ENCODE peak calls at places on chromosomes 6 and 20, in six cellular contexts. J, W, H, Y, F and S are unnamed samples.

GRCh38 chr20:36548006-36548315 is 6.6 kb downstream of the MYL9 start:
- DNase-seq in J (no peak), W (peak), H (peak), Y (peak), F (no peak), S (no peak)

GRCh38 chr20:23783447-23783846 is 32.7 kb upstream of the CST1 start:
- DNase-seq in J (no peak), W (no peak), H (no peak), Y (no peak), F (no peak), S (no peak)

GRCh38 chr6:1110164-1110563 is 201.7 kb upstream of the FOXQ1 start:
- DNase-seq in J (no peak), W (no peak), H (no peak), Y (no peak), F (no peak), S (no peak)

GRCh38 chr6:96836579-96837137 is 619 bp downstream of the GPR63 start:
- DNase-seq in J (peak), W (peak), H (no peak), Y (peak), F (peak), S (peak)

GRCh38 chr6:903746-904145 is 210.8 kb upstream of the EXOC2 start:
- DNase-seq in J (no peak), W (no peak), H (no peak), Y (no peak), F (peak), S (no peak)

GRCh38 chr6:106318061-106318460 is 7.5 kb downstream of the ATG5 start:
- DNase-seq in J (no peak), W (no peak), H (no peak), Y (no peak), F (no peak), S (no peak)

GRCh38 chr6:209432-210103 is 82.7 kb upstream of the DUSP22 start:
- DNase-seq in J (peak), W (no peak), H (no peak), Y (no peak), F (no peak), S (no peak)

GRCh38 chr6:30615219-30615957 is 1.7 kb downstream of the PPP1R10 start:
- DNase-seq in J (peak), W (peak), H (peak), Y (no peak), F (peak), S (peak)

GRCh38 chr6:44514085-44514484 is 126.6 kb downstream of the CDC5L start:
- DNase-seq in J (no peak), W (no peak), H (no peak), Y (no peak), F (no peak), S (no peak)

GRCh38 chr20:51985013-51985415 is 182.7 kb upstream of the SALL4 start:
- DNase-seq in J (no peak), W (peak), H (no peak), Y (peak), F (peak), S (peak)

GRCh38 chr6:142551145-142551811 is 249.5 kb downstream of the ADGRG6 start:
- DNase-seq in J (no peak), W (no peak), H (no peak), Y (no peak), F (peak), S (no peak)

GRCh38 chr20:37133952-37134351 is 38.2 kb upstream of the RBL1 start:
- DNase-seq in J (no peak), W (no peak), H (no peak), Y (peak), F (no peak), S (no peak)

GRCh38 chr6:157613011-157613522 is 210.0 kb upstream of the SNX9 start:
- DNase-seq in J (no peak), W (no peak), H (no peak), Y (no peak), F (peak), S (peak)

GRCh38 chr6:170112583-170112860 is 178.4 kb downstream of the DLL1 start:
- DNase-seq in J (no peak), W (no peak), H (no peak), Y (peak), F (no peak), S (no peak)

GRCh38 chr6:25968769-25969168 is 6.2 kb downstream of the TRIM38 start:
- DNase-seq in J (no peak), W (no peak), H (no peak), Y (no peak), F (peak), S (no peak)

GRCh38 chr6:6942826-6943225 is 164.9 kb upstream of the RREB1 start:
- DNase-seq in J (no peak), W (no peak), H (no peak), Y (no peak), F (peak), S (no peak)

GRCh38 chr6:20182926-20183521 is 29.2 kb downstream of the MBOAT1 start:
- DNase-seq in J (no peak), W (no peak), H (no peak), Y (no peak), F (peak), S (peak)

GRCh38 chr6:19669206-19669605 is 168.0 kb upstream of the ID4 start:
- DNase-seq in J (no peak), W (no peak), H (no peak), Y (no peak), F (peak), S (no peak)

GRCh38 chr20:9186396-9186795 is 117.5 kb downstream of the PLCB4 start:
- DNase-seq in J (no peak), W (no peak), H (no peak), Y (no peak), F (no peak), S (no peak)

DNA sequence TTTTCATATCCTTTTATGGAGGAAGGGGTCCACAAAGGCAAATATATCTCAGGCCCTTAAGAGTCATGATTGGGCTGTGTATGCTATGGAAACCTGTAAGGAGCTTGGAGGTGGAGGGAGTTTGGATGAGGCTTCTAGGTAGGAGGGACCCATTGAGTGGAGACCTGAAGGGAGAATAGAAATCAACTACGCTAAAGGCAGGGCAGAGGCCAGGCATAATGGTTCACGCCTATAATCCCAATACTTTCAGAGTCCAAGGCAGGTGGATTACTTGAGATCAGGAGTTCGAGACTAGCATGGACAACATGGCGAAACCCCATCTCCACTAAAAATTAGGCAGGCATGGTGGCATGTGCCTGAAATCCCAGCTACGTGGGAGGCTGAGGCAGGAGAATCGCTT is 34.4 kb upstream of the ZNF217 start:
- DNase-seq in J (no peak), W (no peak), H (no peak), Y (no peak), F (no peak), S (no peak)
- TF ChIP-seq EZH2phosphoT487 in J (no peak), W (no peak), H (no peak), Y (no peak), F (no peak), S (no peak)

GRCh38 chr20:34271961-34272360 is 30.7 kb downstream of the ASIP start:
- DNase-seq in J (no peak), W (no peak), H (no peak), Y (no peak), F (peak), S (no peak)

GRCh38 chr20:34268851-34269668 is 27.8 kb downstream of the ASIP start:
- DNase-seq in J (peak), W (peak), H (no peak), Y (no peak), F (peak), S (peak)

GRCh38 chr20:34269996-34270627 is 28.9 kb downstream of the ASIP start:
- DNase-seq in J (no peak), W (no peak), H (no peak), Y (no peak), F (peak), S (no peak)

DNA sequence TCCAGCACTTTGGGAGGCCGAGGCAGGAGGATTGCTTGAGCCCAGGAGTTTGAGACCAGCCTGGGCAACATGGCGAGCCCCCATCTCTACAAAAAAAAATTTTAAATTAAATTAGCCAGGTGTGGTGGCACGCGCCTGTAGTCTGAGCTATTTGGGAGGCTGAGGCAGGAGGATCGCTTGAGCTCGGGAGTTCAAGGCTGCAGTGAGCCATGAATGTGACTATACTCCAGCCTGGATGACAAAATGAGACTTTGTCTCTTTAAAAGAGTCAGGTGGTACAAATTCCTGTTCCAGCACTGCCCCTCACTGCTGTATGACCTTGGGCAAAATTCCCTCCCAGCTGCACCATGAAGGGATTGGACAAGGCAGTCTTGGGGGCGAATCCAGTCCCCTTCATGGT is 28.5 kb downstream of the AHCY start:
- DNase-seq in J (no peak), W (no peak), H (no peak), Y (no peak), F (no peak), S (no peak)
- TF ChIP-seq EZH2phosphoT487 in J (no peak), W (no peak), H (no peak), Y (no peak), F (no peak), S (no peak)

GRCh38 chr6:82227770-82228169 is 19.8 kb downstream of the IBTK start:
- DNase-seq in J (peak), W (no peak), H (peak), Y (no peak), F (no peak), S (no peak)
- TF ChIP-seq EZH2phosphoT487 in J (no peak), W (no peak), H (no peak), Y (no peak), F (no peak), S (no peak)

GRCh38 chr20:53943522-53944291 is 126.7 kb downstream of the BCAS1 start:
- DNase-seq in J (no peak), W (peak), H (peak), Y (peak), F (peak), S (no peak)

GRCh38 chr20:53942973-53943372 is 127.4 kb downstream of the BCAS1 start:
- DNase-seq in J (no peak), W (no peak), H (no peak), Y (no peak), F (no peak), S (no peak)

GRCh38 chr20:53941680-53942079 is 128.7 kb downstream of the BCAS1 start:
- DNase-seq in J (no peak), W (no peak), H (no peak), Y (no peak), F (no peak), S (no peak)

GRCh38 chr20:53940883-53941546 is 129.4 kb downstream of the BCAS1 start:
- DNase-seq in J (peak), W (peak), H (peak), Y (no peak), F (peak), S (no peak)

GRCh38 chr20:53942121-53942816 is 128.1 kb downstream of the BCAS1 start:
- DNase-seq in J (peak), W (peak), H (peak), Y (no peak), F (no peak), S (no peak)
- TF ChIP-seq EZH2phosphoT487 in J (no peak), W (no peak), H (no peak), Y (no peak), F (no peak), S (no peak)

GRCh38 chr6:108677357-108677756 is 116.6 kb downstream of the FOXO3 start:
- DNase-seq in J (no peak), W (no peak), H (no peak), Y (no peak), F (no peak), S (no peak)

GRCh38 chr6:108675226-108676160 is 114.8 kb downstream of the FOXO3 start:
- DNase-seq in J (no peak), W (no peak), H (no peak), Y (no peak), F (no peak), S (no peak)

GRCh38 chr6:108677894-108678293 is 117.2 kb downstream of the FOXO3 start:
- DNase-seq in J (no peak), W (no peak), H (no peak), Y (no peak), F (no peak), S (no peak)

GRCh38 chr6:108673602-108674001 is 112.9 kb downstream of the FOXO3 start:
- DNase-seq in J (no peak), W (no peak), H (no peak), Y (no peak), F (peak), S (no peak)

GRCh38 chr6:108676555-108676954 is 115.8 kb downstream of the FOXO3 start:
- DNase-seq in J (no peak), W (no peak), H (no peak), Y (peak), F (no peak), S (no peak)
- TF ChIP-seq EZH2phosphoT487 in J (no peak), W (no peak), H (no peak), Y (no peak), F (no peak), S (no peak)

GRCh38 chr6:51398064-51398740 is 579.5 kb downstream of the TFAP2B start:
- DNase-seq in J (no peak), W (peak), H (no peak), Y (no peak), F (peak), S (no peak)
- TF ChIP-seq EZH2phosphoT487 in J (no peak), W (no peak), H (no peak), Y (no peak), F (no peak), S (no peak)

GRCh38 chr6:66662196-66662595 is 955.2 kb upstream of the EYS start:
- DNase-seq in J (no peak), W (peak), H (no peak), Y (peak), F (peak), S (peak)
- TF ChIP-seq EZH2phosphoT487 in J (no peak), W (no peak), H (no peak), Y (no peak), F (no peak), S (no peak)